ENCODE peak calls at places on chromosomes 13 and 19, in nine cellular contexts. T, J, S, F, E, I, B, R and Q are unnamed samples.

GRCh38 chr19:50720921-50721291 is 1.3 kb upstream of the SHANK1 start:
- DNase-seq in T (no peak), J (no peak), S (no peak), F (peak; percentile 37), E (peak; percentile 83), I (no peak), B (no peak), R (no peak), Q (no peak)

GRCh38 chr19:32873560-32873959 is 4.0 kb upstream of the SLC7A9 start:
- DNase-seq in T (no peak), J (no peak), S (no peak), F (no peak), E (no peak), I (no peak), B (no peak), R (no peak), Q (no peak)

GRCh38 chr13:50691176-50691681 is 152.3 kb downstream of the DLEU7 start:
- DNase-seq in T (no peak), J (no peak), S (no peak), F (no peak), E (no peak), I (no peak), B (no peak), R (no peak), Q (no peak)

GRCh38 chr13:92694047-92694446 is 532.6 kb upstream of the GPC6 start:
- DNase-seq in T (no peak), J (no peak), S (no peak), F (no peak), E (no peak), I (no peak), B (no peak), R (no peak), Q (no peak)

GRCh38 chr13:79282976-79283375 is 123.1 kb downstream of the RBM26 start:
- DNase-seq in T (no peak), J (no peak), S (no peak), F (no peak), E (no peak), I (no peak), B (no peak), R (no peak), Q (no peak)

GRCh38 chr13:98845726-98846125 is 93.3 kb upstream of the SLC15A1 start:
- DNase-seq in T (no peak), J (no peak), S (no peak), F (no peak), E (no peak), I (no peak), B (no peak), R (no peak), Q (no peak)

GRCh38 chr19:10603084-10603872 is 16.2 kb upstream of the AP1M2 start:
- DNase-seq in T (peak; percentile 27), J (peak; percentile 83), S (peak; percentile 63), F (peak; percentile 78), E (peak; percentile 62), I (peak; percentile 67), B (no peak), R (peak; percentile 67), Q (peak; percentile 59)

GRCh38 chr13:36919206-36919832 is 719 bp downstream of the SMAD9 start:
- DNase-seq in T (peak; percentile 18), J (no peak), S (peak; percentile 67), F (peak; percentile 84), E (peak; percentile 47), I (peak; percentile 48), B (no peak), R (no peak), Q (no peak)

GRCh38 chr13:33932765-33933406 is 114.9 kb downstream of the RFC3 start:
- DNase-seq in T (no peak), J (no peak), S (no peak), F (no peak), E (no peak), I (no peak), B (no peak), R (no peak), Q (no peak)

GRCh38 chr19:48975947-48976847 is 11.1 kb downstream of the FTL start:
- DNase-seq in T (no peak), J (no peak), S (no peak), F (no peak), E (peak; percentile 42), I (no peak), B (no peak), R (no peak), Q (no peak)

GRCh38 chr19:55358943-55359908 is 3.8 kb downstream of the GARIN5B start:
- DNase-seq in T (no peak), J (no peak), S (no peak), F (no peak), E (no peak), I (no peak), B (no peak), R (no peak), Q (no peak)

GRCh38 chr19:44111910-44112463 is 1.2 kb upstream of the ZNF225 start:
- DNase-seq in T (no peak), J (no peak), S (no peak), F (no peak), E (peak; percentile 84), I (no peak), B (no peak), R (no peak), Q (no peak)